ENCODE peak calls at places on chromosome 13, in ten cellular contexts. X, Q, T, A, J, K, I, F, H and S are unnamed samples.

GRCh38 chr13:65562305-65562704 is 1667.8 kb downstream of the PCDH9 start:
- DNase-seq in X (no peak), Q (no peak), T (no peak), A (no peak), J (no peak), K (no peak), I (no peak), F (no peak), H (no peak), S (no peak)

GRCh38 chr13:97028441-97029299 is 34.4 kb upstream of the OXGR1 start:
- DNase-seq in X (no peak), Q (peak), T (peak), A (peak), J (peak), K (no peak), I (peak), F (peak), H (no peak), S (peak)

GRCh38 chr13:44232729-44233128 is 140.9 kb upstream of the SERP2 start:
- DNase-seq in X (no peak), Q (no peak), T (no peak), A (no peak), J (no peak), K (no peak), I (no peak), F (no peak), H (no peak), S (no peak)

GRCh38 chr13:107612376-107612775 is 603.0 kb downstream of the LIG4 start:
- DNase-seq in X (no peak), Q (no peak), T (no peak), A (no peak), J (no peak), K (no peak), I (no peak), F (no peak), H (no peak), S (no peak)

GRCh38 chr13:35672611-35673010 is 196.1 kb upstream of the MAB21L1 start:
- DNase-seq in X (no peak), Q (no peak), T (no peak), A (no peak), J (peak), K (no peak), I (no peak), F (no peak), H (no peak), S (no peak)

GRCh38 chr13:28392428-28392827 is 102.5 kb downstream of the FLT1 start:
- DNase-seq in X (no peak), Q (no peak), T (no peak), A (no peak), J (peak), K (no peak), I (no peak), F (peak), H (no peak), S (no peak)

GRCh38 chr13:68170961-68171360 is 940.8 kb upstream of the PCDH9 start:
- DNase-seq in X (no peak), Q (no peak), T (no peak), A (no peak), J (no peak), K (no peak), I (no peak), F (no peak), H (no peak), S (no peak)

GRCh38 chr13:105804561-105805190 is 730.8 kb downstream of the EFNB2 start:
- DNase-seq in X (no peak), Q (no peak), T (no peak), A (no peak), J (peak), K (no peak), I (no peak), F (peak), H (no peak), S (no peak)

GRCh38 chr13:59625121-59625520 is 538.6 kb downstream of the DIAPH3 start:
- DNase-seq in X (no peak), Q (no peak), T (no peak), A (no peak), J (no peak), K (no peak), I (no peak), F (no peak), H (no peak), S (no peak)

GRCh38 chr13:93450226-93450625 is 223.6 kb downstream of the GPC6 start:
- DNase-seq in X (no peak), Q (no peak), T (no peak), A (no peak), J (peak), K (no peak), I (no peak), F (peak), H (no peak), S (no peak)

GRCh38 chr13:80341098-80341701 is at the start of gene SPRY2:
- DNase-seq in X (peak), Q (peak), T (peak), A (no peak), J (peak), K (peak), I (peak), F (peak), H (peak), S (peak)

GRCh38 chr13:40388617-40389016 is 277.8 kb downstream of the FOXO1 start:
- DNase-seq in X (no peak), Q (peak), T (peak), A (peak), J (no peak), K (no peak), I (no peak), F (peak), H (no peak), S (peak)

GRCh38 chr13:78736142-78736541 is 77.2 kb upstream of the OBI1 start:
- DNase-seq in X (no peak), Q (no peak), T (no peak), A (no peak), J (peak), K (no peak), I (no peak), F (peak), H (no peak), S (no peak)

GRCh38 chr13:31001647-31002046 is 69.2 kb downstream of the TEX26 start:
- DNase-seq in X (no peak), Q (no peak), T (no peak), A (no peak), J (peak), K (no peak), I (no peak), F (no peak), H (no peak), S (no peak)

GRCh38 chr13:48492123-48493075 is 40.5 kb downstream of the RCBTB2 start:
- DNase-seq in X (peak), Q (peak), T (peak), A (peak), J (peak), K (peak), I (no peak), F (no peak), H (peak), S (peak)